ENCODE peak calls at places on chromosomes 3 and 15, in six cellular contexts. D is cardiac muscle cell, H is cardiac fibroblast, N is WTC11, A is uterus, B is Peyer's patch. T is an unnamed sample.

GRCh38 chr3:25696019-25696418 is 31.3 kb upstream of the TOP2B start:
- DNase-seq in N (no peak), D (no peak), A (no peak), B (no peak), H (no peak), T (no peak)

GRCh38 chr3:15265655-15266509 is 59.8 kb downstream of the CAPN7 start:
- DNase-seq in H (no peak), D (no peak), A (no peak), N (no peak), B (no peak), T (no peak)

GRCh38 chr3:179068779-179069530 is 2.7 kb downstream of the ZMAT3 start:
- DNase-seq in B (peak), N (no peak), A (no peak), D (peak), H (peak), T (no peak)

GRCh38 chr3:197963019-197963637 is 3.1 kb downstream of the LMLN start:
- DNase-seq in B (no peak), D (no peak), A (no peak), N (no peak), H (no peak), T (no peak)

GRCh38 chr3:48416091-48416505 is 13.8 kb downstream of the PLXNB1 start:
- DNase-seq in A (no peak), D (no peak), B (no peak), H (no peak), N (no peak), T (no peak)

GRCh38 chr3:148606979-148607378 is 90.7 kb upstream of the AGTR1 start:
- DNase-seq in N (no peak), A (no peak), H (peak), D (no peak), B (no peak), T (no peak)

GRCh38 chr3:48974076-48974864 is 15.8 kb upstream of the P4HTM start:
- DNase-seq in D (no peak), H (no peak), N (no peak), A (no peak), B (peak), T (no peak)

GRCh38 chr3:172591876-172592771 is 68.9 kb upstream of the TNFSF10 start:
- DNase-seq in D (no peak), B (peak), A (no peak), H (no peak), N (no peak), T (peak)

GRCh38 chr3:128804817-128805166 is 74.6 kb upstream of the ACAD9 start:
- DNase-seq in D (no peak), N (no peak), H (no peak), A (no peak), B (no peak), T (no peak)

GRCh38 chr3:52495777-52496602 is 852 bp downstream of the STAB1 start:
- DNase-seq in H (peak), B (no peak), A (no peak), D (peak), N (no peak), T (peak)

GRCh38 chr3:52492059-52492458 is 3.1 kb upstream of the STAB1 start:
- DNase-seq in N (no peak), D (no peak), A (no peak), H (no peak), B (no peak), T (no peak)

GRCh38 chr3:52493232-52494017 is 1.7 kb upstream of the STAB1 start:
- DNase-seq in A (no peak), B (no peak), N (no peak), H (no peak), D (no peak), T (no peak)

GRCh38 chr3:52495096-52495495 is at the start of gene STAB1:
- DNase-seq in A (peak), H (peak), D (peak), B (peak), N (no peak), T (no peak)

DNA sequence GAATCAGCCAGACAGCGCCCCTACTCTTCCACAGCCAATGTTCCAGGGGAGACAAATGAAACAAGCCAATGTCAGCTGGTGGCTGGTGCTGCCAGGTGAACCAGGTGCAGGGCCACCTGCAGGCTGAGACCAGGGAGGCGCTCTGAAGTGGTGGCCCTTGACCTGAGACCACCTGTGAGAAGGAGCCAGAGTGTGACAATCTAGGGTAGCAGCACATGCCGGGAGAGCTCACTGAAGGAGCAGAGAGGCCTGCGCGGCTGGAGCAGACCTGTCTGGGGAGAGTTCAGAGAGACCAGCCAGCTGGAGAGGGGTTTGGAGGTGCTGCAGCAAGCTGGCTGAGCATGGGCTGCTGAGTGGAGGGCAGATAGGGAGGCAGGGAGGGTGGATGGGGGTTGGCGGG is 692 bp upstream of the STAB1 start:
- DNase-seq in H (no peak), D (no peak), N (no peak), B (no peak), A (no peak), T (no peak)
- TF ChIP-seq CTCF in H (no peak), D (no peak), N (no peak), B (no peak), A (no peak), T (no peak)

DNA sequence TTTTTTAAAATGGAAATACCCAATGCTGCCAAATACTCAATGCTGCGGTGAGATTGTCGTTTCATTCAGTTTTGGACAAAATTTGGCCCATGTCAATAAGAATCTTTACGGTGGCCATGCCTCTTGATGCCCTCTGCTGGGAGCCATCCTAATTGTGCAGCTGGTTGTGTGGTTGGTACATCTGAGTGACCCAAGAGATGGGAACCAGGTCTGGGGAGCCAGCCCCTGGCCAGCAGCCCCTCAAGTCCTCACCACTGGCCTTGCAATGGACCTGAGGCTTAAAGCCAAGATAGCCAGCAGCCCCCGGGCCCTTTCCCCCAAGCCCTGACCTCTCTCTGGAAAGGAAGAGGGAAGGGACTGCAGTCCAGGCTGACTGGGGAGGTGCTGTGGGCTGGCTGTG is 36.4 kb upstream of the ESYT3 start:
- DNase-seq in D (no peak), A (no peak), N (no peak), H (no peak), B (no peak), T (no peak)
- TF ChIP-seq CTCF in D (no peak), A (no peak), N (no peak), H (peak), B (no peak), T (no peak)

DNA sequence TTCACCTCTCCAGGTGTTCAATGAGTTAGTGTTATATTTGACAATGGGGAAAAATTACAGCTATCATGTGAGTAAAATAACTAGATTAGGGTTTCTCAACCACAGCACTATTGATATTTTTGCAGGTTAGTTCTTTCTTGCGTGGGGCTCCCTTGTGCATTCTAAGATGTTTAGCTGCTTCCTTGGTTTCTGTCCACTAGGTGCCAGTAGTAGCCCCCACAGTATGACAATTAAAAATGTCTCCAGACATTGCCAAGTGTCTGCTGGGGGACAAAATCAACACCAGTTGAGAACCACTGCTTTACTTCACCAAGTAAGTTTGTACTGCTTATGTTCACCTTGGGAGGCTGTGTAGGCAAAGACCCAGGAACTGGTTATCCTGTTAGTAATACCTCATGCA is 618.7 kb downstream of the EDEM1 start:
- DNase-seq in H (no peak), D (no peak), A (no peak), B (no peak), N (no peak), T (no peak)
- TF ChIP-seq CTCF in H (no peak), D (no peak), A (no peak), B (no peak), N (no peak), T (no peak)

GRCh38 chr15:79339588-79340314 is 28.8 kb downstream of the TMED3 start:
- DNase-seq in D (peak), B (no peak), H (peak), N (no peak), A (no peak), T (no peak)

GRCh38 chr15:79337591-79337990 is 26.7 kb downstream of the TMED3 start:
- DNase-seq in H (no peak), N (no peak), A (no peak), D (no peak), B (no peak), T (no peak)

GRCh38 chr15:79341361-79341760 is 30.4 kb downstream of the TMED3 start:
- DNase-seq in H (peak), N (no peak), D (peak), A (no peak), B (no peak), T (no peak)

DNA sequence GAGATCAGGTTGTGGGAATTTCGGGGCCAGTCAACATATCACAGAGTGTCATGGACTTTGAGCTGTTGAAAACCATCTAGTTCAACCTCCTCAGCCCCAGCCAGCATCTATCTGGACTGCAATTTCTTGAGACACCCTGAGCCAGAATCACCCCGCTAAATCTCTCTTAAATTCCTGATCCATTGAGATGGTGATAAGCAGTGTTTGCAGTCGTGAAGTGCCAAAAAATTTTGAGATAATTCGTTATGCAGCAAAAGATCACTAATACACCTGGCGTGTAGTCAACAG is 29.3 kb downstream of the TMED3 start:
- DNase-seq in D (no peak), N (no peak), B (no peak), A (no peak), H (no peak), T (no peak)
- TF ChIP-seq CTCF in D (no peak), N (no peak), B (no peak), A (no peak), H (no peak), T (peak)

GRCh38 chr3:183448369-183449128 is 20.1 kb upstream of the MCF2L2 start:
- DNase-seq in H (no peak), A (no peak), B (no peak), D (no peak), N (no peak), T (no peak)

GRCh38 chr3:183446838-183447205 is 18.4 kb upstream of the MCF2L2 start:
- DNase-seq in B (no peak), H (no peak), N (no peak), D (no peak), A (no peak), T (no peak)

GRCh38 chr3:183449391-183449790 is 21.0 kb upstream of the MCF2L2 start:
- DNase-seq in D (peak), N (no peak), B (no peak), A (no peak), H (peak), T (no peak)

GRCh38 chr3:183449791-183450190 is 21.4 kb upstream of the MCF2L2 start:
- DNase-seq in A (no peak), H (no peak), N (no peak), D (peak), B (no peak), T (no peak)

GRCh38 chr3:183447206-183448001 is 19.0 kb upstream of the MCF2L2 start:
- DNase-seq in N (peak), H (peak), B (peak), A (peak), D (peak), T (peak)
- TF ChIP-seq CTCF in N (no peak), H (no peak), B (no peak), A (no peak), D (no peak), T (no peak)

DNA sequence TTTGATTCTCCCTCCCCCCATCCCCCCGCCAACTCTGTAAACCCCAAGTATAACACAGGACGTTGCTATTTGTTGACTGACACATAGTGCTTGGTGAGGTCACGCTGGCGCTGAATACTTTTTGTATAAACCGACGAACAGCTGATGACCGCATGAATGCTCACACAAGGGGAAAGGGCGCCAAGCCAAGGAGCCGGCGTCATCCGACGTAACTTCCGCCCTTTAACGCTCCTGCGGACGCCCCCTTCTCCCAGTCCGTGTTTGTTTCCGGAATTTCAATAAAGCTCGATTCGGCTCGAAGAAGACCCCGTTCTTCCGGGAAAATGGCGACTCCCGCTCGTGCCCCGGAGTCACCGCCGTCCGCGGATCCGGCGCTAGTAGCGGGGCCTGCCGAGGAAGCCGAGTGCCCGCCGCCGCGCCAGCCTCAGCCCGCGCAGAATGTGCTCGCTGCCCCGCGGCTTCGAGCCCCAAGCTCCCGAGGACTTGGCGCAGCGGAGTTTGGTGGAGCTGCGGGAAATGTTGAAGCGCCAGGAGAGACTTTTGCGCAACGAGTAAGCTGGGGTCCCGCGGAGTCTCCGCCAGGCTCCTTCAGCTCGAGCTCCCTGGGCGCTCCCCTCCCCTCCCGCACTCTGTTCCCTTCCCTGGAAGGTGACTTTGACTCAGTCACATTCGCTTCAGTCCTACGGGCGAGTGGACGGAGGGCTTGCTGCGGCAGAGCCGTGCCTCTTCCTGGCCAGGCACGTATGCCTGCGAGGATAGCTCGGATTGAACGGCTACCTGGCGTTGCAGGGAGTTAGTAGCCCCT is at the start of gene POLR2M:
- DNase-seq in B (peak), D (peak), N (peak), A (peak), H (peak), T (peak)
- TF ChIP-seq CTCF in B (no peak), D (no peak), N (no peak), A (no peak), H (no peak), T (no peak)

DNA sequence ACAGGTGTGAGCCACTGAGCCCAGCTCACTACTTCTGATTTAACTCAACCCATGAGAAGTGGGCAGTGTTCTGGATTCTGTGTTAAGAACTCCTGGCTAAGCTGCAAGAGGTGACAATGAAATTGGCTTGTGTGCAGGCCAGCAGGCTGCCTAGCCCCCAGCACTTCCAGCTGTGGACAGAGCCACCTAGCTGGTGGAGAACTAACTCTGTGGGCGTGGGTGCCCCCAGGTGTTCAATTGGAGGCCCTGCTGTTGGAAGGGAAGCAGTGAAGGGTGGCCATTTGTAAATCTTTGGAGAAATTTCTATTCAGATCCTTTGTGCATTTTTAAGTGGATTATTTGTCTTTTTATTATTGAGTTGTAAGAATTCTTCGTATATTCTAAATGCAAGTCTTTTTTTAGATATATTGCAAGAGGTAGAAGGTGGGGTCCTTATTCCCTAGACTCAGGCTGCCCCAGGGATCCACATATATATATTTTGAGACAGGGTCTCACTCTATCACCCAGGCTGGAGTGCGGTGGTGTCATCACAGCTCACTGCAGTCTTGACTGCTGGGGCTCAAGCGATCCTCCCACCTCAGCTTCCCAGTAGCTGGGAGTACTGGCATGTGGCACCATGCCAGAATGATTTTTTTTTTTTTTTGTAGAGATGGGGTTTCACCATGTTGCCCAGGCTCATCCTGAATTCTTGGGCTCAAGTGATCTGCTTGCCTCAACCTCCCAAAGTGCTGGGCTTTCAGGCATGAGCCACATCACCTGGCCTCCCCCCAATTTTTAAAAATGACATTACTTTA is 7.2 kb upstream of the SCAMP5 start:
- DNase-seq in N (peak), A (no peak), D (peak), H (peak), B (peak), T (no peak)
- TF ChIP-seq CTCF in N (peak), A (no peak), D (peak), H (peak), B (no peak), T (no peak)

DNA sequence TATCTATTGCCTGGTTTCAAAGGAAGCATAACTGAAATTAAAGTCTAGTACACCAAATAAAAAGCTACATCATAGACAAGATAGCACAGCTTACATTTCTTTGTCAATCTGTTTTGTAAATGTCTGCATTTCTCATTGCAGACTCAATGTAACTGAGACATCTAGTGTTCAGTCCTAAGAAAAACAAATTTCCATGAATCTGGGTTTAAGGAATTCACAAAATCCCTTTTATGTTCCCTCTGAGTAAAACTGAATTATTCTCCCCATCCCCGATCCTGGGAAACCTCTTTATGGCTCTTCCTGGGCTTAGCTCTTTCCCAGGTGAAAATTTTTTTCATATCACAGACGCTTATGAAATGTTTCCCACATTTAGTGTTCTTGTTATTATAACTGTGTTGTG is 21.6 kb upstream of the RASA2 start:
- DNase-seq in H (peak), B (no peak), A (no peak), N (no peak), D (peak), T (no peak)
- TF ChIP-seq CTCF in H (peak), B (no peak), A (no peak), N (no peak), D (peak), T (no peak)

GRCh38 chr3:43695863-43696262 is 5.1 kb downstream of the ABHD5 start:
- DNase-seq in H (no peak), N (no peak), D (no peak), B (no peak), A (no peak), T (no peak)
- TF ChIP-seq CTCF in H (no peak), N (no peak), D (no peak), B (no peak), A (no peak), T (no peak)

DNA sequence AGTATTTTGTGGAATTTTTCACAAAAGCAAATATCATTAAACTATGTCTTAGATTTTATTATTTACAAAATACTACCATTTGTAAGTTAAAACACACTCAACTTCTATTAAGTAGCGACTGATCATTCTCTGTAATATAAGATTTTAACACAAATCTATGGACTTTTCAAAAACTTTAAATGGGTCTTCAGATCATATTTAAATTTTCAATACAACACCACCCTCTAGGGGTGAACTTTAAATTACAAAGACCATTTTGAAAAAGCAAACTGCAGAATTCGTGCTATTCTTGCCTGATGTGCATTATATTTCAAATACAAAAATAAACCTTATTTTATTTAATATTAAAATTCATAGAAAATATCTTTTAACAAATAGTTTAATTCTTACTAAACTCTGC is 8.2 kb upstream of the VGLL4 start:
- DNase-seq in D (peak), B (no peak), N (no peak), A (no peak), H (peak), T (no peak)
- TF ChIP-seq CTCF in D (peak), B (peak), N (no peak), A (peak), H (peak), T (peak)